ENCODE peak calls at places on chromosomes 3 and 15, in eight cellular contexts. One of them, this sample, is unnamed.

GRCh38 chr15:95520511-95520910 is 810.0 kb upstream of the NR2F2 start:
- DNase-seq in GM12878: peak; percentile 15
- DNase-seq in caudate nucleus: no peak
- DNase-seq in PC-3: no peak
- DNase-seq in cardiac muscle cell: no peak
- DNase-seq in naive thymus-derived CD4-positive, alpha-beta T cell: no peak
- DNase-seq in thyroid gland: no peak
- DNase-seq in brain microvascular endothelial cell: no peak
- DNase-seq in this sample: no peak

GRCh38 chr3:188683032-188683491 is 488.7 kb upstream of the TPRG1 start:
- DNase-seq in GM12878: no peak
- DNase-seq in caudate nucleus: no peak
- DNase-seq in PC-3: peak; percentile 59
- DNase-seq in cardiac muscle cell: no peak
- DNase-seq in naive thymus-derived CD4-positive, alpha-beta T cell: no peak
- DNase-seq in thyroid gland: no peak
- DNase-seq in brain microvascular endothelial cell: peak; percentile 92
- DNase-seq in this sample: no peak

GRCh38 chr15:101773496-101774100 is 29.7 kb upstream of the OR4F6 start:
- DNase-seq in GM12878: no peak
- DNase-seq in caudate nucleus: no peak
- DNase-seq in PC-3: peak; percentile 19
- DNase-seq in cardiac muscle cell: peak; percentile 4
- DNase-seq in naive thymus-derived CD4-positive, alpha-beta T cell: no peak
- DNase-seq in thyroid gland: no peak
- DNase-seq in brain microvascular endothelial cell: no peak
- DNase-seq in this sample: no peak

GRCh38 chr3:7720649-7721048 is 781.0 kb upstream of the LMCD1 start:
- DNase-seq in GM12878: no peak
- DNase-seq in caudate nucleus: no peak
- DNase-seq in PC-3: no peak
- DNase-seq in cardiac muscle cell: no peak
- DNase-seq in naive thymus-derived CD4-positive, alpha-beta T cell: no peak
- DNase-seq in thyroid gland: no peak
- DNase-seq in brain microvascular endothelial cell: no peak
- DNase-seq in this sample: no peak

GRCh38 chr3:134426660-134427181 is 52.5 kb upstream of the AMOTL2 start:
- DNase-seq in GM12878: no peak
- DNase-seq in caudate nucleus: no peak
- DNase-seq in PC-3: no peak
- DNase-seq in cardiac muscle cell: no peak
- DNase-seq in naive thymus-derived CD4-positive, alpha-beta T cell: no peak
- DNase-seq in thyroid gland: no peak
- DNase-seq in brain microvascular endothelial cell: peak; percentile 79
- DNase-seq in this sample: no peak

GRCh38 chr3:77530870-77531269 is 491.0 kb downstream of the ROBO2 start:
- DNase-seq in GM12878: no peak
- DNase-seq in caudate nucleus: no peak
- DNase-seq in PC-3: no peak
- DNase-seq in cardiac muscle cell: no peak
- DNase-seq in naive thymus-derived CD4-positive, alpha-beta T cell: no peak
- DNase-seq in thyroid gland: no peak
- DNase-seq in brain microvascular endothelial cell: peak; percentile 40
- DNase-seq in this sample: no peak

GRCh38 chr3:159854500-159855124 is 134.0 kb upstream of the IL12A start:
- DNase-seq in GM12878: no peak
- DNase-seq in caudate nucleus: no peak
- DNase-seq in PC-3: peak; percentile 91
- DNase-seq in cardiac muscle cell: peak; percentile 39
- DNase-seq in naive thymus-derived CD4-positive, alpha-beta T cell: no peak
- DNase-seq in thyroid gland: no peak
- DNase-seq in brain microvascular endothelial cell: peak; percentile 93
- DNase-seq in this sample: peak; percentile 60

GRCh38 chr3:192011137-192011536 is 550.2 kb downstream of the PYDC2 start:
- DNase-seq in GM12878: no peak
- DNase-seq in caudate nucleus: no peak
- DNase-seq in PC-3: no peak
- DNase-seq in cardiac muscle cell: no peak
- DNase-seq in naive thymus-derived CD4-positive, alpha-beta T cell: no peak
- DNase-seq in thyroid gland: no peak
- DNase-seq in brain microvascular endothelial cell: no peak
- DNase-seq in this sample: no peak

GRCh38 chr3:170423001-170423615 is 4.4 kb downstream of the CLDN11 start:
- DNase-seq in GM12878: no peak
- DNase-seq in caudate nucleus: no peak
- DNase-seq in PC-3: no peak
- DNase-seq in cardiac muscle cell: no peak
- DNase-seq in naive thymus-derived CD4-positive, alpha-beta T cell: no peak
- DNase-seq in thyroid gland: no peak
- DNase-seq in brain microvascular endothelial cell: no peak
- DNase-seq in this sample: no peak

GRCh38 chr3:171553085-171553484 is 92.9 kb upstream of the TNIK start:
- DNase-seq in GM12878: no peak
- DNase-seq in caudate nucleus: no peak
- DNase-seq in PC-3: no peak
- DNase-seq in cardiac muscle cell: no peak
- DNase-seq in naive thymus-derived CD4-positive, alpha-beta T cell: no peak
- DNase-seq in thyroid gland: no peak
- DNase-seq in brain microvascular endothelial cell: no peak
- DNase-seq in this sample: no peak

GRCh38 chr3:171548918-171549317 is 88.7 kb upstream of the TNIK start:
- DNase-seq in GM12878: no peak
- DNase-seq in caudate nucleus: no peak
- DNase-seq in PC-3: no peak
- DNase-seq in cardiac muscle cell: no peak
- DNase-seq in naive thymus-derived CD4-positive, alpha-beta T cell: no peak
- DNase-seq in thyroid gland: peak; percentile 15
- DNase-seq in brain microvascular endothelial cell: no peak
- DNase-seq in this sample: no peak

GRCh38 chr3:171551296-171551695 is 91.1 kb upstream of the TNIK start:
- DNase-seq in GM12878: no peak
- DNase-seq in caudate nucleus: no peak
- DNase-seq in PC-3: no peak
- DNase-seq in cardiac muscle cell: no peak
- DNase-seq in naive thymus-derived CD4-positive, alpha-beta T cell: no peak
- DNase-seq in thyroid gland: no peak
- DNase-seq in brain microvascular endothelial cell: no peak
- DNase-seq in this sample: no peak

GRCh38 chr3:171556133-171556532 is 95.9 kb upstream of the TNIK start:
- DNase-seq in GM12878: no peak
- DNase-seq in caudate nucleus: no peak
- DNase-seq in PC-3: no peak
- DNase-seq in cardiac muscle cell: peak; percentile 28
- DNase-seq in naive thymus-derived CD4-positive, alpha-beta T cell: no peak
- DNase-seq in thyroid gland: peak; percentile 65
- DNase-seq in brain microvascular endothelial cell: no peak
- DNase-seq in this sample: no peak

DNA sequence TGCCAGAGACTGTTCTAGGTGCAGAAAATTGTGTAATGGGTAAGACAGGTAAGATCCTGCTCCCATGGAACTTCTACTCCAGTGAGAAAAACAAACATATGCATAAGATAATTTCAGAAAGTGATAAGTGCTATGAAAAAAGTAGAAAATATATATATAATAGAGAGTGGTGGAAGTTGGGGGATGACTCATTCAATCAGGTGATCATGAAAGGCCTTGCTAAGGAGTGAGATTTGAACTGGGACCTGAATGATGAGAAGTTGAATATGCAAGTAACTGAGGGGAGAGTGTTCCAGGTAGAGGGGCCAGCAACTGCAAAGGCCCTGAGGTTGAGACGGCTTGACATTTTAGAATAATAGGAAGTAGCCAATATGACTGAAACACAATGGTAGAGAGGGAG is 92.3 kb upstream of the TNIK start:
- DNase-seq in GM12878: no peak
- DNase-seq in caudate nucleus: no peak
- DNase-seq in PC-3: no peak
- DNase-seq in cardiac muscle cell: no peak
- DNase-seq in naive thymus-derived CD4-positive, alpha-beta T cell: no peak
- DNase-seq in thyroid gland: no peak
- DNase-seq in brain microvascular endothelial cell: no peak
- DNase-seq in this sample: no peak
- H3K27ac ChIP-seq in GM12878: no peak overlapping the region
- H3K27ac ChIP-seq in caudate nucleus: no peak overlapping the region
- H3K27ac ChIP-seq in PC-3: no peak overlapping the region
- H3K27ac ChIP-seq in cardiac muscle cell: no peak overlapping the region
- H3K27ac ChIP-seq in naive thymus-derived CD4-positive, alpha-beta T cell: no peak overlapping the region
- H3K27ac ChIP-seq in thyroid gland: no peak overlapping the region
- H3K27ac ChIP-seq in brain microvascular endothelial cell: no peak overlapping the region
- H3K27ac ChIP-seq in this sample: no peak overlapping the region

GRCh38 chr3:101195951-101196713 is 124.2 kb downstream of the IMPG2 start:
- DNase-seq in GM12878: no peak
- DNase-seq in caudate nucleus: no peak
- DNase-seq in PC-3: peak; percentile 91
- DNase-seq in cardiac muscle cell: peak; percentile 57
- DNase-seq in naive thymus-derived CD4-positive, alpha-beta T cell: no peak
- DNase-seq in thyroid gland: no peak
- DNase-seq in brain microvascular endothelial cell: peak; percentile 52
- DNase-seq in this sample: peak; percentile 31
- H3K27ac ChIP-seq in GM12878: no peak overlapping the region
- H3K27ac ChIP-seq in caudate nucleus: no peak overlapping the region
- H3K27ac ChIP-seq in PC-3: peak overlapping the region; percentile 79
- H3K27ac ChIP-seq in cardiac muscle cell: no peak overlapping the region
- H3K27ac ChIP-seq in naive thymus-derived CD4-positive, alpha-beta T cell: no peak overlapping the region
- H3K27ac ChIP-seq in thyroid gland: no peak overlapping the region
- H3K27ac ChIP-seq in brain microvascular endothelial cell: peak overlapping the region; percentile 38
- H3K27ac ChIP-seq in this sample: peak overlapping the region; percentile 45

DNA sequence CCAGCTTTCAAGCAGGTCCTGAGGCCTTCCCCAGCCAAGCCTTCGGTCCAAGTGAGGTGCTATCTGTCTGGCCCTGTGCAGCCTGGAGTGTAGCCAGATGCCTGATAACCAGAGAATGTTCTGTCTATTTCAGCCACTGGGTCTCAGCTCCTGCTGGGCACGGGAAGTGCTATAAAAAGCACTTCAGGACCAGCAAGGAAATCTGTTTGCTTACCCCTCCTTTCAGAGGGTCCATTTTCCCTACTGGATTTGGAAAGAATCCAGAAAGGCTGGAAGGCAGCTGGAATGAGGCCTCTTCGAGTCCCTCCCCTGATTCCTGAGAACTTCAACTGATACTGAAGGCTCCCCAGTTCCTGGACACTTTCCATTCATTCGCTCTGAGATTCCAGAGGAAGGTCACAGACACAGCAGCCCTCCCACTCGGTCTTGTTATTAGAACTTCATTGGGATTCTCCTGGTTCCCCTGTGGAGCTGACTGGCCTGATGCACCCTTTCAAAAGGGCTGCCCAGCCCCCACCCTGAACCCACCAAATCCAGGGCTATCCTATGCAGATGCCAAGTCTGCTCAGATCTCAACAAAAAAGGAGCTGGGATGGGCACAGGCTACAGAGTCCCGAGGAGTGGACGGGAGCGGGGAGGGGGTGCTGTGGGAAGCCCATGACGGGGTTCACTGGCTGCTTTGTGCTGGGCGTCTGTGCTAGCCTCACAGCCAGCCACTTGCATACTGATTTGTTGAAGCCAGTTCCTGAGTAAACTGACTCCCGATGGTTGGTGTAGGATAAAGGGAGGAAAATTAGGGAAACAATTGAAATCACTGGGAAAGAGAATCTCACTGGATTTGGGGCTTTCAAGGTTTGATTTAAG is 70.5 kb downstream of the UMPS start:
- DNase-seq in GM12878: no peak
- DNase-seq in caudate nucleus: no peak
- DNase-seq in PC-3: no peak
- DNase-seq in cardiac muscle cell: peak; percentile 80
- DNase-seq in naive thymus-derived CD4-positive, alpha-beta T cell: no peak
- DNase-seq in thyroid gland: peak; percentile 63
- DNase-seq in brain microvascular endothelial cell: peak; percentile 66
- DNase-seq in this sample: no peak
- H3K27ac ChIP-seq in GM12878: no peak overlapping the region
- H3K27ac ChIP-seq in caudate nucleus: peak overlapping the region; percentile 24
- H3K27ac ChIP-seq in PC-3: no peak overlapping the region
- H3K27ac ChIP-seq in cardiac muscle cell: peak overlapping the region; percentile 93
- H3K27ac ChIP-seq in naive thymus-derived CD4-positive, alpha-beta T cell: no peak overlapping the region
- H3K27ac ChIP-seq in thyroid gland: peak overlapping the region; percentile 40
- H3K27ac ChIP-seq in brain microvascular endothelial cell: peak overlapping the region; percentile 49
- H3K27ac ChIP-seq in this sample: no peak overlapping the region

DNA sequence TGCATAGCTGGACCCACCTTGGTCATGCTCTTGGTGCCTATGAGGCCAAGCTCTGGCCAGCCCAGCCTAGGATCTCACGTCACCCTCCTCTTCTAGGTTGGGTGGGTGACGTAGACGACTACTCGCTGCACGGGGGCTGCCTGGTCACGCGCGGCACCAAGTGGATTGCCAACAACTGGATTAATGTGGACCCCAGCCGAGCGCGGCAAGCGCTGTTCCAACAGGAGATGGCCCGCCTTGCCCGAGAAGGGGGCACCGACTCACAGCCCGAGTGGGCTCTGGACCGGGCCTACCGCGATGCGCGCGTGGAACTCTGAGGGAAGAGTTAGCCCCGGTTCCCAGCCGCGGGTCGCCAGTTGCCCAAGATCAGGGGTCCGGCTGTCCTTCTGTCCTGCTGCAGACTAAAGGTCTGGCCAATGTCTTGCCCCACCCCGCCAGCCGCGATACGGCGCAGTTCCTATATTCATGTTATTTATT is 562 bp upstream of the WDR6 start:
- DNase-seq in GM12878: no peak
- DNase-seq in caudate nucleus: no peak
- DNase-seq in PC-3: no peak
- DNase-seq in cardiac muscle cell: peak; percentile 27
- DNase-seq in naive thymus-derived CD4-positive, alpha-beta T cell: no peak
- DNase-seq in thyroid gland: peak; percentile 50
- DNase-seq in brain microvascular endothelial cell: no peak
- DNase-seq in this sample: no peak
- H3K27ac ChIP-seq in GM12878: peak overlapping the region; percentile 70
- H3K27ac ChIP-seq in caudate nucleus: peak overlapping the region; percentile 97
- H3K27ac ChIP-seq in PC-3: peak overlapping the region; percentile 25
- H3K27ac ChIP-seq in cardiac muscle cell: peak overlapping the region; percentile 77
- H3K27ac ChIP-seq in naive thymus-derived CD4-positive, alpha-beta T cell: peak overlapping the region; percentile 90
- H3K27ac ChIP-seq in thyroid gland: peak overlapping the region; percentile 96
- H3K27ac ChIP-seq in brain microvascular endothelial cell: peak overlapping the region; percentile 85
- H3K27ac ChIP-seq in this sample: peak overlapping the region; percentile 84

DNA sequence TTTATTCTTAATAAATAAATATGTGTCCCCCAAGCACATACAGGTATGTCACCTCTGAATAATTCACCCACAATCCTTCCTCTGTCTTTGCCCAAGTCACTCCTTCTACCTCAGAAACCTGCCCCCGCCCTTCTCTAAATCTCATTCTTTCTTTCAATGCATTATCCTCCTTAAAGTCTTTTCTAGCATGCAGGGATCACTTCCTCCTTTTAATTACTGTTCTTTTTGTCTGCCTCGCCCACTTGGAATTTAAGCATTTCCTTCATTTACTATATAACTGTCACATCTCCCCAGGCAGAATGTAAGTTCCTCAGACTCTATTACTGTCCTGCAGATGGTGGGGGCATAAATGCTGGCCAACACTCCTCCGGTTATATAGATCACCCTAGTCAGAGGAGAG is 7.8 kb downstream of the CCDC80 start:
- DNase-seq in GM12878: no peak
- DNase-seq in caudate nucleus: no peak
- DNase-seq in PC-3: no peak
- DNase-seq in cardiac muscle cell: no peak
- DNase-seq in naive thymus-derived CD4-positive, alpha-beta T cell: no peak
- DNase-seq in thyroid gland: no peak
- DNase-seq in brain microvascular endothelial cell: no peak
- DNase-seq in this sample: no peak
- H3K27ac ChIP-seq in GM12878: no peak overlapping the region
- H3K27ac ChIP-seq in caudate nucleus: no peak overlapping the region
- H3K27ac ChIP-seq in PC-3: no peak overlapping the region
- H3K27ac ChIP-seq in cardiac muscle cell: no peak overlapping the region
- H3K27ac ChIP-seq in naive thymus-derived CD4-positive, alpha-beta T cell: no peak overlapping the region
- H3K27ac ChIP-seq in thyroid gland: no peak overlapping the region
- H3K27ac ChIP-seq in brain microvascular endothelial cell: peak overlapping the region; percentile 12
- H3K27ac ChIP-seq in this sample: no peak overlapping the region